ENCODE peak calls at places on chromosomes 12 and 14, in six cellular contexts. S is bronchial epithelial cell, N is cardiac fibroblast, R is choroid plexus epithelial cell, A is neural crest cell, L is sigmoid colon. O is an unnamed sample.

GRCh38 chr14:100370003-100370402 is 46.9 kb downstream of the SLC25A47 start:
- DNase-seq in S (peak; percentile 47), A (no peak), N (no peak), R (no peak), L (no peak), O (no peak)

GRCh38 chr14:34081576-34082136 is 130.8 kb upstream of the EGLN3 start:
- DNase-seq in N (peak; percentile 33), A (no peak), R (peak; percentile 74), S (peak; percentile 90), L (no peak), O (no peak)

GRCh38 chr12:90275088-90275487 is 566.5 kb upstream of the ATP2B1 start:
- DNase-seq in A (no peak), S (peak; percentile 12), N (peak; percentile 44), R (no peak), L (no peak), O (no peak)

GRCh38 chr14:93956082-93956481 is 20.3 kb downstream of the ASB2 start:
- DNase-seq in L (no peak), A (no peak), R (no peak), S (no peak), N (no peak), O (no peak)

GRCh38 chr12:126772171-126772864 is 1494.7 kb upstream of the TMEM132C start:
- DNase-seq in R (peak; percentile 1), A (no peak), N (peak; percentile 87), L (no peak), S (peak; percentile 42), O (no peak)

GRCh38 chr12:130667421-130667960 is 48.6 kb downstream of the RIMBP2 start:
- DNase-seq in R (no peak), A (no peak), S (no peak), N (no peak), L (no peak), O (no peak)

GRCh38 chr12:95339086-95339788 is 121.6 kb downstream of the VEZT start:
- DNase-seq in S (peak; percentile 28), N (no peak), R (no peak), L (no peak), A (no peak), O (no peak)

GRCh38 chr14:89407856-89408255 is 9.2 kb downstream of the FOXN3 start:
- DNase-seq in A (no peak), L (no peak), N (no peak), R (peak; percentile 52), S (peak; percentile 31), O (no peak)

GRCh38 chr14:21121106-21121505 is 20.2 kb downstream of the TMEM253 start:
- DNase-seq in N (no peak), A (no peak), S (no peak), R (no peak), L (no peak), O (no peak)

GRCh38 chr12:2082321-2082720 is 29.5 kb downstream of the CACNA1C start:
- DNase-seq in S (no peak), A (no peak), L (no peak), N (no peak), R (no peak), O (no peak)

GRCh38 chr14:85867450-85867849 is 337.5 kb downstream of the FLRT2 start:
- DNase-seq in L (no peak), A (no peak), R (no peak), N (no peak), S (no peak), O (peak; percentile 10)

GRCh38 chr12:16531623-16532022 is 74.3 kb downstream of the LMO3 start:
- DNase-seq in N (no peak), L (no peak), A (no peak), S (peak; percentile 44), R (no peak), O (no peak)

GRCh38 chr12:112015938-112016337 is 2.7 kb downstream of the ERP29 start:
- DNase-seq in N (no peak), R (no peak), A (no peak), S (no peak), L (no peak), O (no peak)

GRCh38 chr12:112012775-112013600 is at the start of the genes ERP29 and TMEM116:
- DNase-seq in R (peak; percentile 99), N (peak; percentile 99), S (peak; percentile 93), L (peak; percentile 100), A (peak; percentile 99), O (peak; percentile 100)

GRCh38 chr12:112011685-112012084 is 1.3 kb downstream of the TMEM116 start:
- DNase-seq in L (no peak), S (no peak), R (no peak), A (no peak), N (no peak), O (no peak)

GRCh38 chr12:112010415-112011344 is 2.3 kb downstream of the TMEM116 start:
- DNase-seq in R (no peak), S (no peak), N (no peak), A (no peak), L (no peak), O (no peak)

GRCh38 chr12:112013601-112014402 is 576 bp downstream of the ERP29 start:
- DNase-seq in R (peak; percentile 91), A (peak; percentile 29), S (peak; percentile 74), N (peak; percentile 74), L (peak; percentile 78), O (peak; percentile 56)
- TF ChIP-seq CTCF in R (no peak), A (peak; percentile 37), S (no peak), N (no peak), L (no peak), O (peak; percentile 12)

DNA sequence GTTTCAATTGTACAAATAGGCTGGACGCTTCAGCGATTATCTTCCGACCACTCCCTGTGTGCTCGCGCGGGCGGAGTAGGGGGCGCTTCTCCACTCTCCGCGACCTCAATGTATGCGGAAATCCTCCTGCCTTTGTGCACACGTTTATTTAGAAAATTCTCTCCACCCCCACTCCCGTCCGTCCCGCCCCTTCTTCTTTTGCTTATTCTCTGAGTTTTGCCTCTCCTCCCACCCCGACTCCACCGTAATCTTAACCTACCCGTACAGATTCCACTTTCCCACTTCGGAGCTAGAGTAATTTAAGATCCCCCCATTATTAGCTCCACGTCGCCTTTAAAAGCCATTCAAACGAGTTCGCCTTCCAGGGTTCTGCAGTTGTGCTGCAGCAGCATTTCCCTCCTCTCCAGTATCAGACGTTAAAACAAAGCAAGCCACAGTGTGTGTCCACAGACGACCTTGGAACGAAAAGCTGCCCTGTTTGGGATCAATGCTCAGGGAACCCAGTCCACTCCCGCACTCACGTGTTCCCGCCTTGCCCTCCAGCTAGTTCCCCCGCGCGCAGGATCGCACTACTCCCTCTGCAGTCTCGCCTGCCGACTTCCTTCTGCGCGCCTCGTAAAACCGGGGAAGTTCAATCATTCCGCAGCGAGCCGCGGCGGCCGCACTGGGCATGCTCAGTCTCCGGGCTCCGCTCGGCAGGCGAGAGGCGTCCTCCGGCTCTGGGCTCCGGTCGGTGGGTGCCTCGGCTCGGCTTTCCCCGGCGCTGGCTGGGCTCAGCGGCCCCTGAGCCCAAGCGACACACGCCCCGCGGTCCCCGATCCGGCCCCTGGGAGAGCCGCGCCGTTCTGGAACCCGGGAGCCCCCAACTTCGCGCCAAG is at the start of gene ANO6:
- DNase-seq in S (peak; percentile 72), N (peak; percentile 88), A (peak; percentile 79), L (peak; percentile 96), R (peak; percentile 89), O (peak; percentile 90)
- TF ChIP-seq CTCF in S (peak; percentile 35), N (peak; percentile 29), A (peak; percentile 50), L (no peak), R (peak; percentile 51), O (no peak)

DNA sequence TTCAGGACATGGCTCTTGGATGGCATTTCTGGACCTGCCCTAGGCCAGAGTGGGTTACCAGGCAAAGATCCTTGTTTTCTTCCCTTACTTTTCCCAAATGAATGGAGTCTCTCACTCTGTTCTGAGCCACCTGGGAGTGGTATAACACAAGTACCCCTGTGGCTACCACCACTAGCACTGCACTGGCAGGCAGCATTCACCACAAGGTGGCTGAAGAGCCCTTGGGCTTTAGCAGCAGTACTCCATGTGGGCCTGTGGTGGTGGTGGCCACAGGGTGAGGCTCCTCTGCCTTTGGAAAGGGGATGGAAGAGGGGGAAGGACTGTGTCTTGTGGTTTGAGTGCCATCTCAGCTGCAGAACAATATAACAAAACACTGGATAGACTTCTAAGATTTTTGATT is 38.0 kb upstream of the LMNTD1 start:
- DNase-seq in S (no peak), L (no peak), N (no peak), R (peak; percentile 49), A (no peak), O (peak; percentile 8)
- TF ChIP-seq CTCF in S (peak; percentile 17), L (no peak), N (no peak), R (peak; percentile 62), A (no peak), O (no peak)

GRCh38 chr12:76878899-76879709 is at the start of gene CSRP2:
- DNase-seq in L (peak; percentile 93), A (peak; percentile 84), N (peak; percentile 74), S (peak; percentile 72), R (peak; percentile 74), O (peak; percentile 96)
- TF ChIP-seq CTCF in L (no peak), A (peak; percentile 57), N (peak; percentile 49), S (no peak), R (peak; percentile 51), O (no peak)

GRCh38 chr12:79344855-79345840 is 345.6 kb downstream of the PAWR start:
- DNase-seq in N (peak; percentile 60), R (peak; percentile 76), A (peak; percentile 18), L (no peak), S (peak; percentile 66), O (peak; percentile 33)
- TF ChIP-seq CTCF in N (peak; percentile 61), R (peak; percentile 84), A (peak; percentile 75), L (peak; percentile 24), S (peak; percentile 81), O (peak; percentile 35)

GRCh38 chr12:105671720-105672119 is 341.2 kb downstream of the C12orf75 start:
- DNase-seq in L (no peak), R (no peak), S (no peak), A (no peak), N (no peak), O (no peak)

GRCh38 chr12:105672171-105672570 is 341.7 kb downstream of the C12orf75 start:
- DNase-seq in L (peak; percentile 75), S (no peak), A (no peak), R (no peak), N (no peak), O (no peak)

GRCh38 chr12:105672576-105672975 is 342.1 kb downstream of the C12orf75 start:
- DNase-seq in A (no peak), N (no peak), S (no peak), L (peak; percentile 90), R (no peak), O (no peak)

GRCh38 chr12:105667880-105668279 is 337.4 kb downstream of the C12orf75 start:
- DNase-seq in S (no peak), A (no peak), N (no peak), L (no peak), R (no peak), O (no peak)

GRCh38 chr12:105670664-105671063 is 340.2 kb downstream of the C12orf75 start:
- DNase-seq in A (no peak), L (no peak), R (peak; percentile 26), S (no peak), N (peak; percentile 6), O (no peak)
- TF ChIP-seq CTCF in A (no peak), L (no peak), R (no peak), S (no peak), N (no peak), O (no peak)

GRCh38 chr14:59582845-59583509 is 6.4 kb upstream of the CCDC175 start:
- DNase-seq in R (no peak), N (no peak), S (no peak), A (no peak), L (no peak), O (no peak)
- TF ChIP-seq CTCF in R (peak; percentile 20), N (no peak), S (no peak), A (no peak), L (no peak), O (no peak)